ENCODE peak calls at places on chromosomes 11 and 22, in five cellular contexts. S, L, B, M and T are unnamed samples.
A peak's percentile ranks its signal among the peaks of the same experiment; 100 is the strongest.

GRCh38 chr11:87451400-87451799 is 413.7 kb downstream of the TMEM135 start:
- DNase-seq in L (no peak), S (no peak), B (no peak), M (no peak), T (no peak)

GRCh38 chr11:10318527-10318802 is 13.6 kb downstream of the ADM start:
- DNase-seq in S (no peak), L (no peak), B (no peak), M (no peak), T (no peak)

GRCh38 chr11:62245271-62245753 is 3.3 kb downstream of the SCGB1D2 start:
- DNase-seq in M (no peak), L (peak; percentile 26), S (no peak), B (no peak), T (no peak)

GRCh38 chr22:17808688-17809403 is 34.6 kb upstream of the BID start:
- DNase-seq in B (no peak), S (no peak), L (no peak), M (no peak), T (no peak)

GRCh38 chr22:29259253-29259899 is 8.4 kb downstream of the RHBDD3 start:
- DNase-seq in M (no peak), S (no peak), B (no peak), L (no peak), T (no peak)

GRCh38 chr11:45176996-45177395 is 30.6 kb downstream of the PRDM11 start:
- DNase-seq in M (no peak), S (no peak), B (no peak), L (no peak), T (no peak)

GRCh38 chr11:126113515-126113957 is 50.9 kb upstream of the CDON start:
- DNase-seq in S (peak; percentile 88), L (peak; percentile 87), M (peak; percentile 76), B (peak; percentile 87), T (peak; percentile 95)

GRCh38 chr11:132245558-132246385 is 875.4 kb downstream of the NTM start:
- DNase-seq in L (no peak), M (no peak), S (no peak), B (no peak), T (no peak)

GRCh38 chr11:88434333-88434976 is 96.9 kb upstream of the CTSC start:
- DNase-seq in M (no peak), B (no peak), L (peak; percentile 44), S (no peak), T (no peak)

GRCh38 chr22:42160251-42160650 is 29.6 kb upstream of the CYP2D6 start:
- DNase-seq in S (no peak), L (no peak), B (no peak), M (no peak), T (no peak)

GRCh38 chr11:118596226-118596625 is 11.2 kb upstream of the PHLDB1 start:
- DNase-seq in M (no peak), B (no peak), S (no peak), L (no peak), T (no peak)

GRCh38 chr22:19035474-19036228 is 86.6 kb downstream of the DGCR2 start:
- DNase-seq in B (no peak), S (no peak), L (no peak), M (no peak), T (no peak)

GRCh38 chr11:12017243-12017678 is 8.8 kb upstream of the DKK3 start:
- DNase-seq in B (no peak), S (no peak), L (peak; percentile 37), M (peak; percentile 36), T (no peak)

GRCh38 chr11:20158597-20159257 is 1.5 kb downstream of the DBX1 start:
- DNase-seq in M (peak; percentile 3), L (peak; percentile 44), S (peak; percentile 42), B (peak; percentile 14), T (peak; percentile 44)